ENCODE peak calls at places on chromosome 10, in nine cellular contexts. M is A549, J is body of pancreas, P is RWPE1, X is tibial artery, Z is uterus, E is esophagus squamous epithelium, F is HepG2, U is heart right ventricle. Y is an unnamed sample.

GRCh38 chr10:127398967-127399350 is 150.2 kb upstream of the NPS start:
- DNase-seq in Z (no peak), X (no peak), F (no peak), U (no peak), P (no peak), J (no peak), M (no peak), E (no peak), Y (no peak)

GRCh38 chr10:77844713-77845454 is 81.7 kb downstream of the DLG5 start:
- DNase-seq in F (no peak), X (no peak), U (no peak), E (no peak), J (no peak), Z (no peak), M (peak), P (peak), Y (no peak)

GRCh38 chr10:91525939-91526712 is 106.7 kb downstream of the PPP1R3C start:
- DNase-seq in Z (no peak), P (no peak), J (peak), X (no peak), U (no peak), F (no peak), E (no peak), M (no peak), Y (no peak)

GRCh38 chr10:5064656-5065055 is 29.6 kb upstream of the AKR1C3 start:
- DNase-seq in U (no peak), Z (no peak), X (no peak), F (no peak), E (no peak), J (no peak), M (no peak), P (no peak), Y (no peak)

GRCh38 chr10:5297466-5297865 is 67.3 kb upstream of the UCN3 start:
- DNase-seq in M (no peak), U (peak), P (peak), Z (no peak), J (no peak), X (peak), F (no peak), E (no peak), Y (no peak)

GRCh38 chr10:128086003-128086863 is 40.0 kb downstream of the MKI67 start:
- DNase-seq in M (no peak), E (no peak), X (peak), Z (no peak), U (no peak), P (no peak), J (no peak), F (no peak), Y (no peak)

GRCh38 chr10:53111529-53111928 is 338.9 kb upstream of the MBL2 start:
- DNase-seq in X (no peak), P (no peak), U (no peak), J (no peak), Z (no peak), F (peak), M (no peak), E (no peak), Y (no peak)

GRCh38 chr10:32031920-32032319 is 24.3 kb downstream of the KIF5B start:
- DNase-seq in P (no peak), Z (no peak), U (no peak), M (no peak), X (no peak), F (no peak), J (no peak), E (no peak), Y (no peak)

GRCh38 chr10:90871279-90871760 is 454 bp upstream of the RPP30 start:
- DNase-seq in X (no peak), Z (peak), J (peak), U (peak), P (no peak), E (no peak), M (peak), F (peak), Y (no peak)

GRCh38 chr10:44980309-44981171 is 1.9 kb upstream of the DEPP1 start:
- DNase-seq in M (no peak), U (no peak), P (no peak), F (peak), X (peak), Z (no peak), E (no peak), J (peak), Y (peak)

GRCh38 chr10:75865413-75865812 is 434.0 kb downstream of the LRMDA start:
- DNase-seq in M (no peak), J (no peak), P (peak), X (no peak), Z (no peak), E (no peak), F (no peak), U (no peak), Y (no peak)

GRCh38 chr10:107168739-107169138 is 4.2 kb upstream of the SORCS1 start:
- DNase-seq in P (no peak), M (no peak), E (no peak), Z (no peak), J (no peak), F (no peak), X (no peak), U (no peak), Y (no peak)

GRCh38 chr10:132449051-132449825 is 52.2 kb downstream of the PWWP2B start:
- DNase-seq in J (peak), U (no peak), X (peak), F (no peak), E (no peak), P (no peak), M (peak), Z (peak), Y (no peak)

GRCh38 chr10:13448216-13448615 is 80.6 kb downstream of the BEND7 start:
- DNase-seq in P (no peak), U (no peak), M (no peak), J (no peak), Z (no peak), E (no peak), F (no peak), X (no peak), Y (no peak)

GRCh38 chr10:97827778-97828291 is 21.8 kb upstream of the GOLGA7B start:
- DNase-seq in Z (no peak), J (no peak), U (no peak), X (no peak), F (no peak), E (no peak), M (no peak), P (peak), Y (no peak)

GRCh38 chr10:70903262-70903921 is 15.0 kb upstream of the PCBD1 start:
- DNase-seq in J (peak), F (peak), M (peak), U (peak), Z (peak), X (no peak), P (peak), E (no peak), Y (peak)

GRCh38 chr10:103870503-103870902 is 15.1 kb upstream of the SH3PXD2A start:
- DNase-seq in M (no peak), P (peak), E (no peak), Z (no peak), F (no peak), X (no peak), U (no peak), J (no peak), Y (no peak)

GRCh38 chr10:49093922-49094321 is 21.4 kb downstream of the VSTM4 start:
- DNase-seq in P (no peak), E (no peak), Z (no peak), X (no peak), M (no peak), J (no peak), F (no peak), U (no peak), Y (peak)

GRCh38 chr10:77710759-77711682 is 73.4 kb upstream of the KCNMA1 start:
- DNase-seq in U (peak), Z (peak), P (peak), X (peak), E (no peak), J (peak), F (peak), M (peak), Y (peak)

GRCh38 chr10:81018898-81019890 is 481.5 kb downstream of the SH2D4B start:
- DNase-seq in J (peak), F (peak), M (peak), X (no peak), U (peak), Z (no peak), E (no peak), P (peak), Y (no peak)

GRCh38 chr10:80414126-80414898 is 6.0 kb downstream of the PRXL2A start:
- DNase-seq in X (no peak), M (no peak), F (peak), E (no peak), Z (no peak), P (no peak), U (no peak), J (no peak), Y (no peak)

GRCh38 chr10:34835908-34836558 is 20.9 kb upstream of the PARD3 start:
- DNase-seq in Z (no peak), P (no peak), E (no peak), X (no peak), F (no peak), M (no peak), U (no peak), J (no peak), Y (no peak)

GRCh38 chr10:43117777-43118583 is 20.3 kb upstream of the CSGALNACT2 start:
- DNase-seq in U (no peak), P (no peak), Z (no peak), F (no peak), J (no peak), X (peak), E (no peak), M (no peak), Y (peak)

GRCh38 chr10:21209495-21209894 is 312.4 kb upstream of the NEBL start:
- DNase-seq in F (no peak), X (no peak), M (no peak), J (no peak), Z (no peak), U (no peak), P (no peak), E (no peak), Y (no peak)

GRCh38 chr10:132577350-132578005 is 39.9 kb downstream of the INPP5A start:
- DNase-seq in U (no peak), E (no peak), X (no peak), F (peak), P (no peak), M (peak), J (peak), Z (peak), Y (no peak)

GRCh38 chr10:2933519-2933918 is 133.8 kb upstream of the PFKP start:
- DNase-seq in M (no peak), E (no peak), Z (no peak), J (no peak), U (no peak), X (no peak), P (no peak), F (no peak), Y (no peak)

GRCh38 chr10:70912556-70912955 is 24.2 kb upstream of the PCBD1 start:
- DNase-seq in M (no peak), J (no peak), P (no peak), X (peak), U (no peak), F (no peak), E (no peak), Z (no peak), Y (no peak)

GRCh38 chr10:76082232-76082631 is 650.8 kb downstream of the LRMDA start:
- DNase-seq in X (no peak), E (no peak), F (no peak), P (no peak), J (no peak), Z (no peak), U (no peak), M (no peak), Y (no peak)

GRCh38 chr10:89249066-89249465 is 2.5 kb downstream of the LIPA start:
- DNase-seq in M (no peak), U (no peak), X (no peak), Z (no peak), P (no peak), F (no peak), J (no peak), E (no peak), Y (no peak)

GRCh38 chr10:624605-625334 is 64.7 kb downstream of the DIP2C start:
- DNase-seq in J (peak), E (no peak), X (peak), U (peak), M (no peak), F (peak), P (peak), Z (peak), Y (peak)

GRCh38 chr10:123257904-123258303 is 103.7 kb downstream of the BUB3 start:
- DNase-seq in Z (no peak), U (no peak), X (no peak), J (no peak), M (no peak), P (no peak), F (no peak), E (no peak), Y (no peak)
- TF ChIP-seq CTCF in Z (no peak), U (no peak), X (no peak), J (no peak), M (no peak), P (no peak), F (no peak), E (no peak), Y (no peak)

DNA sequence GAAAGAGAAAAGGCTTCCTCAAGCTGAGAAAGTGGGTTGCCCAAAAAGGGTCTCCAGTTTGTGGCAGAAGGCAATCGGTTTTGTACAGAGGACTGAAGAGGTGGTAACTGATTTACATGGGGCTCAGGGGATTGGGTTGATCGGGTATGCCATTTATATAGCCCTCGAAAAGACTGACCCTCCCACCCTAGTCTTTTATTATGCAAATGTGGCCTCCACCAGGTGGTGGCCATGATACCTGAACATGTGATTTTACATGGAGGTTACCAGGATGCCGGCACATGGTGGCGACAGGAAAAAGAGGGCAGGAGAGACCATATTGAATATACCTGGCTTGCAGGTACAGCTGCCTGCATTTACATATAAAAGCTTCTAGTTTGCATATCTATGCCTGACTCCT is 36.7 kb downstream of the ATE1 start:
- DNase-seq in P (no peak), U (no peak), X (no peak), J (no peak), E (no peak), Z (no peak), F (no peak), M (no peak), Y (no peak)
- H3K27ac ChIP-seq in P (no peak), U (no peak), X (no peak), J (no peak), E (no peak), Z (no peak), F (no peak), M (no peak), Y (no peak)

DNA sequence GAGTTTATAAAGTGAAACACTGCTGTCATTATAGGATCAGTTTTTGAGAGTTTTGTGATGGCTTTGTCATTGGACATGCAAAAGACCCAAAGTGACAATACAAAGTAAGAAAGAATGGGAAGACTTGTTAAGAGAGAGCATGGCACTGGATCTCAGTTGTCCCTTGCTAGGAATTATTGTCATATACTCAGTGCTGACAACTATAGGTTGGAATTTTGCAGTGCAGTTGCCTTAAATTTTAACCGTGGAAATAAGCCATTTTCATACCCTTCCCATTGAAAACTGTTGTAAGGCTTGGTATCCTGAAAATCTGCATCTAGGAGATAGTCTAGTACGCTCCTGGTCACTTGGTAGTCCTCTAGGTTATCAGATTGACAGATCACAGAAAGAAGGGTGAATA is 1156.7 kb downstream of the GATA3 start:
- DNase-seq in J (no peak), U (no peak), Z (no peak), P (no peak), F (no peak), M (peak), X (no peak), E (no peak), Y (no peak)
- TF ChIP-seq CTCF in J (no peak), U (no peak), Z (no peak), P (no peak), F (no peak), M (peak), X (no peak), E (no peak), Y (no peak)

GRCh38 chr10:7572435-7572834 is 94.3 kb downstream of the ITIH5 start:
- DNase-seq in F (no peak), X (no peak), M (no peak), U (no peak), J (no peak), E (no peak), Z (no peak), P (no peak), Y (no peak)
- H3K27ac ChIP-seq in F (no peak), X (no peak), M (no peak), U (no peak), J (no peak), E (peak), Z (no peak), P (no peak), Y (no peak)

GRCh38 chr10:125559210-125559609 is 123.8 kb downstream of the TEX36 start:
- DNase-seq in Z (no peak), F (no peak), U (no peak), J (no peak), E (no peak), X (no peak), M (no peak), P (no peak), Y (no peak)

GRCh38 chr10:125567529-125567928 is 115.4 kb downstream of the TEX36 start:
- DNase-seq in X (no peak), U (no peak), P (no peak), E (no peak), M (no peak), Z (no peak), J (no peak), F (no peak), Y (no peak)

GRCh38 chr10:125564570-125564969 is 118.4 kb downstream of the TEX36 start:
- DNase-seq in P (no peak), Z (no peak), X (no peak), J (no peak), U (no peak), E (no peak), M (no peak), F (no peak), Y (no peak)

GRCh38 chr10:125560947-125561346 is 122.0 kb downstream of the TEX36 start:
- DNase-seq in U (no peak), J (no peak), X (no peak), Z (no peak), E (no peak), P (no peak), F (no peak), M (no peak), Y (no peak)

GRCh38 chr10:125562737-125563136 is 120.2 kb downstream of the TEX36 start:
- DNase-seq in X (no peak), P (no peak), J (no peak), E (no peak), M (peak), F (no peak), Z (no peak), U (no peak), Y (no peak)
- TF ChIP-seq CTCF in X (no peak), P (no peak), J (no peak), E (no peak), M (no peak), F (no peak), Z (no peak), U (no peak), Y (no peak)

DNA sequence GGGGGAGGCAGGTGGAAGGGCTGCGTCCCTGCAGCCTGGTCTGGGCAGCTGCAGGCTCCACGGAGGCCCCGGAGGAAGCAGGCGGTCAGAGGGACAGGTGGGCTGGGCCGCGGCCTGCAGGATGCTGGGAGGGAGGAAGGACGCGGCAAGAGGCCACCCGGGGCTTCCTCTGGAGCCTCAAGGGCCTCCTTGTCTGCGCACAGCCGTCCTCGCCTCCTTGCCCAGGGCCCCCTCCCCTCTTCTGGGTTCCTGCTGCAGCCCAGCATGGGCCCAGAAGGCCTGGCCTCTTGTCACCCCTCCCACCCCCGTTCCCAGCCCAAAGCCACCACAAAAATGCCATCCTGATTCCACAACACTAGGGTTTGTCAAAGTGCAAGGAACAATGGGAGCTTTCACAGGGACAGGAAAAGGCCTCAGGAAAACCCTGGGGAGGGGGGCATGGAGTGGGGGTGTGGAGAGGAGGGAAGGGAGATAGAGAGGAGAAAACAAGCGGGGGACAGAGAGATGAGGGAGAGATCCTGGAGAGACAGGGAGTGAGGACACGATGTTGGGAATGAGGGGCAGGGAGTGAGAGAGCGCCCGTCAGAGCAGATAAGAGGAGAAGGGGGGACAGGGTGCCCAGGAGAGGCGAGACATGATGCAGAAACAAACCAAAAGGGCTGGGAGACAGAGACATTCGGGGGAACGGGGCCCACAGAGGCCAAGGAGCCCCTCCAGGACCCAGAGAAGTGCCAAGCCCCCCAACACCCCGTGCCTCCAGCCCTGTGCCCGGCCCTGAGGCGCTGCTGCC is 41.8 kb downstream of the ZCCHC24 start:
- DNase-seq in E (no peak), P (no peak), J (no peak), Z (peak), U (peak), F (peak), M (no peak), X (peak), Y (no peak)
- H3K27ac ChIP-seq in E (peak), P (peak), J (no peak), Z (no peak), U (peak), F (peak), M (no peak), X (peak), Y (peak)

DNA sequence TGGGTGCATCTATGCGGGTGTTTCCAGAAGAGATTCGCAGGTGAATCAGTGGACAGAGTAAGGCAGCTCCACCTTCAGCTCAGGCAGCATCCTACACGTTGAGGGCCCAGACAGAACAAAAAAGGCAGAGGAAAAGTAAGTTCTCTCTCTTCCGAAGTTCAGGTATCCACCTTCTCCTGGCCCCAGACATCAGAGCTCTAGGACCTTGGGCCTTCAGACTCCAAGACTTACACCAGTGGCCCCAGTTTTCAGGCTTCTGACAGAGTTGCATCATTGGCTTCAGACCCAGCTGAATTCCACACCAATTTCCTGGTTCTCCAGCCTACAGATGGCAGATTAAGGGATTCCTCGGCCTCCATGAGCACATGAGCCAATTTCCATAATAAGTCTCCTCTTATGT is 102.2 kb upstream of the GPR26 start:
- DNase-seq in Z (no peak), M (no peak), U (no peak), P (no peak), J (no peak), X (no peak), E (no peak), F (no peak), Y (no peak)
- TF ChIP-seq CTCF in Z (no peak), M (no peak), U (no peak), P (no peak), J (no peak), X (no peak), E (no peak), F (no peak), Y (no peak)